ENCODE peak calls at places on chromosomes 13 and 19, in seven cellular contexts. D is epithelial cell of esophagus, K is breast epithelium, Y is OCI-LY7, A is neural crest cell, F is astrocyte of the spinal cord, T is fibroblast of lung. Z is an unnamed sample.

GRCh38 chr19:5663904-5664303 is 16.4 kb downstream of the MICOS13 start:
- DNase-seq in K (no peak), A (no peak), T (no peak), F (no peak), D (no peak), Y (no peak), Z (no peak)

GRCh38 chr13:106373304-106373988 is 162.0 kb downstream of the EFNB2 start:
- DNase-seq in F (peak; percentile 53), D (no peak), A (no peak), K (no peak), T (peak; percentile 24), Y (peak; percentile 38), Z (no peak)

GRCh38 chr19:23914402-23915286 is at the start of gene ZNF726:
- DNase-seq in K (peak; percentile 88), F (peak; percentile 93), T (peak; percentile 96), Y (peak; percentile 91), A (no peak), D (peak; percentile 95), Z (peak; percentile 70)

GRCh38 chr13:68076046-68076445 is 845.9 kb upstream of the PCDH9 start:
- DNase-seq in T (no peak), Y (no peak), D (no peak), A (no peak), F (no peak), K (no peak), Z (no peak)

GRCh38 chr13:91409661-91410060 is 11.2 kb downstream of the GPC5 start:
- DNase-seq in D (no peak), Y (no peak), T (no peak), K (no peak), A (no peak), F (no peak), Z (no peak)

GRCh38 chr13:108146642-108147041 is 68.7 kb downstream of the LIG4 start:
- DNase-seq in T (no peak), K (no peak), D (no peak), Y (no peak), F (no peak), A (no peak), Z (no peak)

GRCh38 chr13:41365636-41366035 is 54.6 kb downstream of the NAA16 start:
- DNase-seq in A (no peak), F (peak; percentile 14), T (no peak), K (no peak), D (no peak), Y (no peak), Z (no peak)

GRCh38 chr13:26914624-26915023 is 154.0 kb upstream of the GPR12 start:
- DNase-seq in A (no peak), K (no peak), T (peak; percentile 5), Y (no peak), F (peak; percentile 1), D (peak; percentile 82), Z (no peak)

GRCh38 chr19:18987456-18987855 is 45.9 kb downstream of the SUGP2 start:
- DNase-seq in Y (no peak), K (no peak), D (no peak), T (no peak), F (no peak), A (no peak), Z (no peak)

GRCh38 chr13:89315287-89315686 is 1644.1 kb downstream of the SLITRK5 start:
- DNase-seq in T (peak; percentile 26), D (no peak), A (no peak), K (no peak), F (peak; percentile 2), Y (no peak), Z (no peak)

GRCh38 chr19:31139871-31140505 is 209.2 kb downstream of the TSHZ3 start:
- DNase-seq in A (no peak), F (peak; percentile 87), T (peak; percentile 67), K (no peak), Y (no peak), D (peak; percentile 81), Z (no peak)

GRCh38 chr13:112576768-112577167 is 11.2 kb downstream of the TUBGCP3 start:
- DNase-seq in F (no peak), A (no peak), K (no peak), D (no peak), T (no peak), Y (no peak), Z (no peak)

GRCh38 chr13:74131206-74131605 is 3.0 kb downstream of the KLF12 start:
- DNase-seq in Y (peak; percentile 32), D (no peak), F (no peak), T (peak; percentile 44), A (no peak), K (no peak), Z (no peak)

GRCh38 chr13:50589139-50589538 is 254.4 kb downstream of the DLEU7 start:
- DNase-seq in D (peak; percentile 82), A (no peak), F (peak; percentile 99), T (peak; percentile 80), Y (no peak), K (no peak), Z (no peak)

GRCh38 chr19:14434543-14435319 is 1.6 kb downstream of the PKN1 start:
- DNase-seq in A (no peak), K (peak; percentile 39), F (peak; percentile 69), D (peak; percentile 47), Y (no peak), T (peak; percentile 68), Z (no peak)

GRCh38 chr19:53865523-53865917 is 2.2 kb upstream of the MYADM start:
- DNase-seq in D (no peak), F (no peak), K (no peak), Y (no peak), A (no peak), T (no peak), Z (no peak)

GRCh38 chr13:112102243-112102642 is 35.3 kb downstream of the SOX1 start:
- DNase-seq in F (no peak), A (no peak), Y (no peak), T (no peak), D (no peak), K (no peak), Z (no peak)

GRCh38 chr19:7720351-7720750 is 11.6 kb downstream of the CLEC4G start:
- DNase-seq in K (no peak), F (no peak), Y (no peak), A (no peak), D (no peak), T (no peak), Z (no peak)

GRCh38 chr13:30034448-30034795 is 184.0 kb upstream of the UBL3 start:
- DNase-seq in Y (no peak), T (peak; percentile 24), D (no peak), K (no peak), A (no peak), F (no peak), Z (no peak)

GRCh38 chr19:9995079-9995478 is 15.2 kb downstream of the COL5A3 start:
- DNase-seq in T (no peak), Y (peak; percentile 9), F (no peak), K (no peak), D (no peak), A (no peak), Z (no peak)

GRCh38 chr13:113853518-113854237 is 10.2 kb downstream of the GAS6 start:
- DNase-seq in T (peak; percentile 65), A (no peak), F (peak; percentile 52), K (no peak), D (no peak), Y (no peak), Z (peak; percentile 54)

GRCh38 chr13:51298812-51299211 is 40.7 kb upstream of the SERPINE3 start:
- DNase-seq in A (no peak), Y (no peak), F (no peak), K (no peak), T (peak; percentile 23), D (no peak), Z (no peak)

GRCh38 chr13:46062190-46062589 is 9.6 kb upstream of the ZC3H13 start:
- DNase-seq in Y (no peak), A (no peak), D (peak; percentile 93), T (peak; percentile 18), K (no peak), F (peak; percentile 11), Z (no peak)

GRCh38 chr13:47126432-47126831 is 229.6 kb upstream of the HTR2A start:
- DNase-seq in K (no peak), A (no peak), D (peak; percentile 7), Y (no peak), F (no peak), T (peak; percentile 41), Z (no peak)
- TF ChIP-seq CTCF in K (no peak), A (no peak), D (no peak), Y (no peak), F (peak; percentile 14), T (no peak), Z (no peak)

DNA sequence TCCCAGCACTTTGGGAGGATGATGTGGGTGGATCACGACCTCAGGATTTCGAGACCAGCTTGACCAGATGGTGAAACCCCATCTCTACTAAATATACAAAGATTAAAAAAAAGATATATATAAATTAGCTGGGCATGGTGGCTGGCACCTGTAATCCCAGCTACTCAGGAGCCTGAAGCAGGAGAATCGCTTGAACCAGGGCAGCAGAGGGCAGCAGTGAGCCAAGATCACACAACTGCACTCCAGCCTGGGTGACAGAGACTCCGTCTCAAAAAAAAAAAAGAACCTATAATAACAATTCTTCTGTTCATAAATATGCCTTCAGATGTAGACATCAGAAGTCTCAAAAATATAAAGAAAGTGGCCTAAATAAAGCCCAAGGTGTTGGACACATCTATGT is 7.6 kb downstream of the ZNF737 start:
- DNase-seq in F (no peak), D (no peak), A (no peak), K (no peak), Y (no peak), T (no peak), Z (no peak)
- TF ChIP-seq CTCF in F (no peak), D (no peak), A (peak; percentile 35), K (peak; percentile 14), Y (peak; percentile 66), T (no peak), Z (peak; percentile 35)

DNA sequence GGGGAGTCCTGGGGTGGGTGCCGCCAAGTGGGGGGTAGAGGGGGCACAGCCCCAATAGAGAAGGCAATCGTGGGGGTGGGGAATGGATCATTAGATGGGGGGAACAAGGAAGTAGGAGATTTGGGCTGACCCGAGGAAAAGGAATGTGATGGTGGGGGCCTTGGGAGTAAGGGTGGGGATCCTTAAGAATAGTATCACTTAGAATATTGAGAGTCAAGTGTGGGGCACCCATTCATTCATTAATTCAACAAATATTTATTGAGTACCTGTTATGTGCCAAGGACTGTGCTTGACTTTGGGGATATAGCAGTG is 641 bp downstream of the PPP5C start:
- DNase-seq in Y (no peak), D (no peak), A (no peak), K (no peak), T (no peak), F (no peak), Z (no peak)
- TF ChIP-seq CTCF in Y (peak; percentile 70), D (no peak), A (no peak), K (no peak), T (no peak), F (no peak), Z (peak; percentile 24)

DNA sequence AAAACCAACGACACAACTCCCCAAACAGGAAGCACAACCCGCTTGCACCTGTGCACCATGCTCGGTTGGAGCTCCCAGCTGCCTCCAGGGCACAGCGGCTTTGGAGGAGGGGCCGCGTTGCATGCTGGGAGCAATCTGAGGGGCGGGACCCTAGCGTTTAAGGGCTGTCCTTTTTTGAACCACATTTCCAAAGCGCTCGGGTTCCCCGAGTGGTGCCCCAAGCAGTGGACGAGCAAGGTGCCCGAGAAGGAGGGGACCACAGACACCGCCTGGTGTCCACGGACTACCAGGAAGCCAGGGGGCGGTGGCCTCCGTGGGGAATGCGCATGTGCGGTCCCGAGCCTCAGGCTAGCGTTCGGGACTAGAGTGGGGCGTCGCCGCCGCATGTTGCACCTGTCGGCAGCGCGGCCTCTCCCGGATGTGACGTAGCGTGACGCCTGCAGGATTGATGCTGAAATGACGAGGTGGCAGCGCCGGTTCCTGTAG is 11.9 kb upstream of the ZNF57 start:
- DNase-seq in K (peak; percentile 82), D (peak; percentile 32), A (no peak), F (no peak), T (no peak), Y (peak; percentile 91), Z (no peak)
- TF ChIP-seq CTCF in K (no peak), D (no peak), A (no peak), F (no peak), T (no peak), Y (no peak), Z (no peak)